ENCODE peak calls at places on chromosomes 7 and 10, in six cellular contexts. One of them, this sample, is unnamed.
A peak's percentile ranks its signal among the peaks of the same experiment; 100 is the strongest.

GRCh38 chr7:40935435-40935834 is 767.5 kb downstream of the INHBA start:
- DNase-seq in suprapubic skin: no peak
- DNase-seq in stomach: no peak
- DNase-seq in HCT116: no peak
- DNase-seq in spleen: no peak
- DNase-seq in transverse colon: no peak
- DNase-seq in this sample: no peak

GRCh38 chr10:61990761-61991135 is 89.2 kb downstream of the ARID5B start:
- DNase-seq in suprapubic skin: no peak
- DNase-seq in stomach: no peak
- DNase-seq in HCT116: no peak
- DNase-seq in spleen: no peak
- DNase-seq in transverse colon: no peak
- DNase-seq in this sample: no peak

GRCh38 chr7:772861-773621 is 46.0 kb upstream of the PRKAR1B start:
- DNase-seq in suprapubic skin: no peak
- DNase-seq in stomach: no peak
- DNase-seq in HCT116: no peak
- DNase-seq in spleen: no peak
- DNase-seq in transverse colon: no peak
- DNase-seq in this sample: no peak

GRCh38 chr10:50883624-50884023 is 1.8 kb downstream of the A1CF start:
- DNase-seq in suprapubic skin: no peak
- DNase-seq in stomach: no peak
- DNase-seq in HCT116: no peak
- DNase-seq in spleen: no peak
- DNase-seq in transverse colon: no peak
- DNase-seq in this sample: no peak

GRCh38 chr7:18361756-18362155 is 133.8 kb upstream of the HDAC9 start:
- DNase-seq in suprapubic skin: no peak
- DNase-seq in stomach: peak; percentile 38
- DNase-seq in HCT116: no peak
- DNase-seq in spleen: no peak
- DNase-seq in transverse colon: peak; percentile 55
- DNase-seq in this sample: no peak

GRCh38 chr7:27115161-27116018 is 12.9 kb upstream of the HOXA2 start:
- DNase-seq in suprapubic skin: peak; percentile 55
- DNase-seq in stomach: no peak
- DNase-seq in HCT116: peak; percentile 96
- DNase-seq in spleen: no peak
- DNase-seq in transverse colon: peak; percentile 75
- DNase-seq in this sample: no peak

GRCh38 chr7:47653550-47654351 is 71.8 kb upstream of the TNS3 start:
- DNase-seq in suprapubic skin: no peak
- DNase-seq in stomach: no peak
- DNase-seq in HCT116: no peak
- DNase-seq in spleen: peak; percentile 56
- DNase-seq in transverse colon: no peak
- DNase-seq in this sample: no peak

GRCh38 chr7:47979832-47980181 is 392 bp upstream of the HUS1 start:
- DNase-seq in suprapubic skin: no peak
- DNase-seq in stomach: no peak
- DNase-seq in HCT116: no peak
- DNase-seq in spleen: no peak
- DNase-seq in transverse colon: no peak
- DNase-seq in this sample: no peak

GRCh38 chr7:104984591-104985258 is 29.3 kb upstream of the KMT2E start:
- DNase-seq in suprapubic skin: no peak
- DNase-seq in stomach: no peak
- DNase-seq in HCT116: no peak
- DNase-seq in spleen: no peak
- DNase-seq in transverse colon: no peak
- DNase-seq in this sample: no peak

GRCh38 chr10:43265799-43266721 is 805 bp downstream of the RASGEF1A start:
- DNase-seq in suprapubic skin: peak; percentile 54
- DNase-seq in stomach: peak; percentile 40
- DNase-seq in HCT116: no peak
- DNase-seq in spleen: peak; percentile 77
- DNase-seq in transverse colon: peak; percentile 14
- DNase-seq in this sample: peak; percentile 72

GRCh38 chr7:142883145-142883544 is 2.4 kb downstream of the TRPV6 start:
- DNase-seq in suprapubic skin: no peak
- DNase-seq in stomach: no peak
- DNase-seq in HCT116: no peak
- DNase-seq in spleen: no peak
- DNase-seq in transverse colon: no peak
- DNase-seq in this sample: no peak

GRCh38 chr10:70381491-70382421 is 669 bp downstream of the LRRC20 start:
- DNase-seq in suprapubic skin: peak; percentile 75
- DNase-seq in stomach: peak; percentile 39
- DNase-seq in HCT116: no peak
- DNase-seq in spleen: peak; percentile 83
- DNase-seq in transverse colon: peak; percentile 35
- DNase-seq in this sample: no peak

GRCh38 chr7:6271694-6272371 is 591 bp downstream of the CYTH3 start:
- DNase-seq in suprapubic skin: peak; percentile 73
- DNase-seq in stomach: peak; percentile 26
- DNase-seq in HCT116: no peak
- DNase-seq in spleen: peak; percentile 88
- DNase-seq in transverse colon: peak; percentile 28
- DNase-seq in this sample: no peak

GRCh38 chr10:91597397-91597881 is 35.4 kb downstream of the PPP1R3C start:
- DNase-seq in suprapubic skin: no peak
- DNase-seq in stomach: no peak
- DNase-seq in HCT116: no peak
- DNase-seq in spleen: no peak
- DNase-seq in transverse colon: no peak
- DNase-seq in this sample: no peak

GRCh38 chr10:124971276-124971675 is 29.4 kb downstream of the ZRANB1 start:
- DNase-seq in suprapubic skin: no peak
- DNase-seq in stomach: no peak
- DNase-seq in HCT116: no peak
- DNase-seq in spleen: no peak
- DNase-seq in transverse colon: no peak
- DNase-seq in this sample: no peak

GRCh38 chr7:128903621-128904361 is 6.7 kb downstream of the KCP start:
- DNase-seq in suprapubic skin: peak; percentile 55
- DNase-seq in stomach: no peak
- DNase-seq in HCT116: no peak
- DNase-seq in spleen: peak; percentile 69
- DNase-seq in transverse colon: peak; percentile 8
- DNase-seq in this sample: no peak

GRCh38 chr10:35946556-35946955 is 304.5 kb upstream of the FZD8 start:
- DNase-seq in suprapubic skin: no peak
- DNase-seq in stomach: no peak
- DNase-seq in HCT116: no peak
- DNase-seq in spleen: no peak
- DNase-seq in transverse colon: no peak
- DNase-seq in this sample: no peak

GRCh38 chr10:61902448-61903183 is 1.1 kb downstream of the ARID5B start:
- DNase-seq in suprapubic skin: peak; percentile 89
- DNase-seq in stomach: peak; percentile 47
- DNase-seq in HCT116: peak; percentile 51
- DNase-seq in spleen: no peak
- DNase-seq in transverse colon: peak; percentile 64
- DNase-seq in this sample: peak; percentile 49

GRCh38 chr7:36653671-36654355 is 70.5 kb downstream of the AOAH start:
- DNase-seq in suprapubic skin: no peak
- DNase-seq in stomach: no peak
- DNase-seq in HCT116: no peak
- DNase-seq in spleen: no peak
- DNase-seq in transverse colon: no peak
- DNase-seq in this sample: no peak

GRCh38 chr7:116529250-116529649 is 4.4 kb downstream of the CAV1 start:
- DNase-seq in suprapubic skin: no peak
- DNase-seq in stomach: no peak
- DNase-seq in HCT116: no peak
- DNase-seq in spleen: no peak
- DNase-seq in transverse colon: no peak
- DNase-seq in this sample: no peak
- H3K4me3 ChIP-seq in suprapubic skin: peak overlapping the region; percentile 74
- H3K4me3 ChIP-seq in stomach: no peak overlapping the region
- H3K4me3 ChIP-seq in HCT116: no peak overlapping the region
- H3K4me3 ChIP-seq in spleen: peak overlapping the region; percentile 81
- H3K4me3 ChIP-seq in transverse colon: no peak overlapping the region
- H3K4me3 ChIP-seq in this sample: peak overlapping the region; percentile 66

GRCh38 chr7:70523626-70524351 is 608.2 kb upstream of the GALNT17 start:
- DNase-seq in suprapubic skin: no peak
- DNase-seq in stomach: no peak
- DNase-seq in HCT116: no peak
- DNase-seq in spleen: no peak
- DNase-seq in transverse colon: peak; percentile 11
- DNase-seq in this sample: no peak
- TF ChIP-seq POLR2AphosphoS5 in suprapubic skin: no peak
- TF ChIP-seq POLR2AphosphoS5 in stomach: no peak
- TF ChIP-seq POLR2AphosphoS5 in HCT116: no peak
- TF ChIP-seq POLR2AphosphoS5 in spleen: no peak
- TF ChIP-seq POLR2AphosphoS5 in transverse colon: no peak
- TF ChIP-seq POLR2AphosphoS5 in this sample: no peak

GRCh38 chr10:113590581-113590980 is 37.7 kb downstream of the HABP2 start:
- DNase-seq in suprapubic skin: no peak
- DNase-seq in stomach: no peak
- DNase-seq in HCT116: no peak
- DNase-seq in spleen: no peak
- DNase-seq in transverse colon: no peak
- DNase-seq in this sample: no peak
- H3K9me3 ChIP-seq in suprapubic skin: no peaks in the 10 kb centered on the region
- H3K9me3 ChIP-seq in stomach: no peaks in the 10 kb centered on the region
- H3K9me3 ChIP-seq in HCT116: no peaks in the 10 kb centered on the region
- H3K9me3 ChIP-seq in spleen: no peaks in the 10 kb centered on the region
- H3K9me3 ChIP-seq in transverse colon: no peaks in the 10 kb centered on the region
- H3K9me3 ChIP-seq in this sample: no peaks in the 10 kb centered on the region

GRCh38 chr10:113003032-113003431 is 53.0 kb downstream of the TCF7L2 start:
- DNase-seq in suprapubic skin: no peak
- DNase-seq in stomach: no peak
- DNase-seq in HCT116: no peak
- DNase-seq in spleen: no peak
- DNase-seq in transverse colon: no peak
- DNase-seq in this sample: no peak

GRCh38 chr10:113002449-113002777 is 52.4 kb downstream of the TCF7L2 start:
- DNase-seq in suprapubic skin: no peak
- DNase-seq in stomach: no peak
- DNase-seq in HCT116: no peak
- DNase-seq in spleen: no peak
- DNase-seq in transverse colon: no peak
- DNase-seq in this sample: no peak

GRCh38 chr10:113000876-113001598 is 51.0 kb downstream of the TCF7L2 start:
- DNase-seq in suprapubic skin: no peak
- DNase-seq in stomach: no peak
- DNase-seq in HCT116: no peak
- DNase-seq in spleen: no peak
- DNase-seq in transverse colon: peak; percentile 39
- DNase-seq in this sample: peak; percentile 67

GRCh38 chr10:113000454-113000853 is 50.4 kb downstream of the TCF7L2 start:
- DNase-seq in suprapubic skin: no peak
- DNase-seq in stomach: no peak
- DNase-seq in HCT116: no peak
- DNase-seq in spleen: no peak
- DNase-seq in transverse colon: no peak
- DNase-seq in this sample: no peak

GRCh38 chr10:113001599-113002448 is 51.8 kb downstream of the TCF7L2 start:
- DNase-seq in suprapubic skin: no peak
- DNase-seq in stomach: no peak
- DNase-seq in HCT116: no peak
- DNase-seq in spleen: no peak
- DNase-seq in transverse colon: no peak
- DNase-seq in this sample: no peak
- H3K4me3 ChIP-seq in suprapubic skin: no peak overlapping the region
- H3K4me3 ChIP-seq in stomach: no peak overlapping the region
- H3K4me3 ChIP-seq in HCT116: no peak overlapping the region
- H3K4me3 ChIP-seq in spleen: no peak overlapping the region
- H3K4me3 ChIP-seq in transverse colon: no peak overlapping the region
- H3K4me3 ChIP-seq in this sample: no peak overlapping the region

This sample was measured in breast epithelium.